ENCODE peak calls at places on chromosomes 13 and 19, in six cellular contexts. M, N, T, B, L and P are unnamed samples.

GRCh38 chr19:7831452-7831851 is 1.4 kb downstream of the EVI5L start:
- DNase-seq in M (no peak), N (peak; percentile 48), T (no peak), B (no peak), L (peak; percentile 13), P (no peak)

GRCh38 chr13:104949840-104950805 is 1585.3 kb downstream of the EFNB2 start:
- DNase-seq in M (no peak), N (no peak), T (no peak), B (no peak), L (no peak), P (no peak)

GRCh38 chr13:113997845-113998751 is 24.2 kb upstream of the C13orf46 start:
- DNase-seq in M (peak; percentile 83), N (peak; percentile 85), T (no peak), B (no peak), L (peak; percentile 91), P (no peak)

GRCh38 chr13:25375727-25376358 is 4.1 kb downstream of the ATP8A2 start:
- DNase-seq in M (no peak), N (peak; percentile 58), T (no peak), B (no peak), L (peak; percentile 64), P (peak; percentile 38)

GRCh38 chr19:28744014-28744413 is 468.9 kb downstream of the UQCRFS1 start:
- DNase-seq in M (no peak), N (no peak), T (no peak), B (no peak), L (no peak), P (no peak)

GRCh38 chr13:57569981-57570380 is 61.6 kb upstream of the PCDH17 start:
- DNase-seq in M (no peak), N (no peak), T (no peak), B (no peak), L (no peak), P (no peak)

GRCh38 chr19:11496391-11497163 is 9.1 kb downstream of the ZNF653 start:
- DNase-seq in M (no peak), N (peak; percentile 81), T (peak; percentile 37), B (no peak), L (peak; percentile 82), P (peak; percentile 56)

GRCh38 chr13:51840917-51841316 is 4.1 kb downstream of the TMEM272 start:
- DNase-seq in M (no peak), N (no peak), T (no peak), B (no peak), L (no peak), P (no peak)

GRCh38 chr19:7522072-7522922 is at the start of gene MCOLN1:
- DNase-seq in M (peak; percentile 100), N (peak; percentile 95), T (peak; percentile 100), B (peak; percentile 99), L (peak; percentile 98), P (peak; percentile 98)

GRCh38 chr13:90686438-90686837 is 661.0 kb upstream of the MIR17HG start:
- DNase-seq in M (no peak), N (peak; percentile 79), T (no peak), B (no peak), L (peak; percentile 3), P (no peak)

GRCh38 chr19:48659768-48660167 is 13.0 kb downstream of the NTN5 start:
- DNase-seq in M (no peak), N (no peak), T (no peak), B (no peak), L (no peak), P (no peak)

GRCh38 chr19:47631681-47632446 is 22.9 kb downstream of the BICRA start:
- DNase-seq in M (no peak), N (peak; percentile 59), T (no peak), B (no peak), L (no peak), P (no peak)

GRCh38 chr19:29609636-29610035 is 3.6 kb downstream of the POP4 start:
- DNase-seq in M (peak; percentile 78), N (no peak), T (no peak), B (no peak), L (no peak), P (no peak)

GRCh38 chr19:50333737-50334617 is 4.8 kb upstream of the KCNC3 start:
- DNase-seq in M (peak; percentile 87), N (no peak), T (peak; percentile 76), B (peak; percentile 69), L (no peak), P (no peak)

GRCh38 chr19:11138659-11139526 is 16.7 kb downstream of the SPC24 start:
- DNase-seq in M (peak; percentile 95), N (peak; percentile 77), T (no peak), B (no peak), L (peak; percentile 56), P (no peak)

GRCh38 chr19:55640043-55640576 is 692 bp upstream of the ZNF580 start:
- DNase-seq in M (no peak), N (peak; percentile 63), T (peak; percentile 47), B (no peak), L (peak; percentile 87), P (peak; percentile 74)

GRCh38 chr13:31909889-31910551 is 121.6 kb upstream of the FRY start:
- DNase-seq in M (no peak), N (peak; percentile 83), T (no peak), B (peak; percentile 19), L (peak; percentile 80), P (peak; percentile 55)